ENCODE peak calls at places on chromosomes 6 and 20, in nine cellular contexts. One of them, this sample, is unnamed.

GRCh38 chr6:51394061-51394460 is 575.4 kb downstream of the TFAP2B start:
- DNase-seq in BE2C: no peak
- DNase-seq in esophagus squamous epithelium: no peak
- DNase-seq in HL-60: no peak
- DNase-seq in CD8-positive, alpha-beta T cell: no peak
- DNase-seq in neural progenitor cell: no peak
- DNase-seq in cardiac muscle cell: no peak
- DNase-seq in cardiac fibroblast: no peak
- DNase-seq in foreskin fibroblast: no peak
- DNase-seq in this sample: no peak

GRCh38 chr20:44615876-44616603 is 33.7 kb downstream of the PKIG start:
- DNase-seq in HL-60: no peak
- DNase-seq in neural progenitor cell: no peak
- DNase-seq in BE2C: no peak
- DNase-seq in cardiac fibroblast: no peak
- DNase-seq in foreskin fibroblast: no peak
- DNase-seq in cardiac muscle cell: no peak
- DNase-seq in CD8-positive, alpha-beta T cell: no peak
- DNase-seq in esophagus squamous epithelium: no peak
- DNase-seq in this sample: no peak

GRCh38 chr6:156780117-156780641 is 3.0 kb downstream of the ARID1B start:
- DNase-seq in CD8-positive, alpha-beta T cell: peak
- DNase-seq in cardiac fibroblast: peak
- DNase-seq in esophagus squamous epithelium: no peak
- DNase-seq in foreskin fibroblast: peak
- DNase-seq in HL-60: peak
- DNase-seq in cardiac muscle cell: peak
- DNase-seq in BE2C: peak
- DNase-seq in neural progenitor cell: peak
- DNase-seq in this sample: peak

GRCh38 chr20:2279245-2279779 is 16.5 kb upstream of the TGM3 start:
- DNase-seq in cardiac fibroblast: peak
- DNase-seq in esophagus squamous epithelium: no peak
- DNase-seq in cardiac muscle cell: no peak
- DNase-seq in neural progenitor cell: no peak
- DNase-seq in BE2C: no peak
- DNase-seq in HL-60: no peak
- DNase-seq in CD8-positive, alpha-beta T cell: no peak
- DNase-seq in foreskin fibroblast: no peak
- DNase-seq in this sample: no peak

GRCh38 chr6:45643136-45643535 is 265.4 kb upstream of the SUPT3H start:
- DNase-seq in cardiac fibroblast: peak
- DNase-seq in cardiac muscle cell: no peak
- DNase-seq in HL-60: no peak
- DNase-seq in foreskin fibroblast: no peak
- DNase-seq in neural progenitor cell: no peak
- DNase-seq in esophagus squamous epithelium: no peak
- DNase-seq in BE2C: no peak
- DNase-seq in CD8-positive, alpha-beta T cell: no peak
- DNase-seq in this sample: no peak

GRCh38 chr6:150756170-150756569 is 109.3 kb upstream of the MTHFD1L start:
- DNase-seq in BE2C: no peak
- DNase-seq in esophagus squamous epithelium: no peak
- DNase-seq in foreskin fibroblast: no peak
- DNase-seq in cardiac fibroblast: no peak
- DNase-seq in HL-60: no peak
- DNase-seq in CD8-positive, alpha-beta T cell: no peak
- DNase-seq in neural progenitor cell: no peak
- DNase-seq in cardiac muscle cell: no peak
- DNase-seq in this sample: no peak

GRCh38 chr6:97465877-97466710 is 183.1 kb upstream of the MMS22L start:
- DNase-seq in CD8-positive, alpha-beta T cell: no peak
- DNase-seq in cardiac fibroblast: no peak
- DNase-seq in foreskin fibroblast: no peak
- DNase-seq in HL-60: no peak
- DNase-seq in esophagus squamous epithelium: no peak
- DNase-seq in cardiac muscle cell: peak
- DNase-seq in neural progenitor cell: peak
- DNase-seq in BE2C: no peak
- DNase-seq in this sample: no peak

GRCh38 chr6:82957171-82957894 is 108.3 kb downstream of the UBE3D start:
- DNase-seq in foreskin fibroblast: peak
- DNase-seq in BE2C: no peak
- DNase-seq in HL-60: no peak
- DNase-seq in esophagus squamous epithelium: no peak
- DNase-seq in cardiac muscle cell: no peak
- DNase-seq in cardiac fibroblast: no peak
- DNase-seq in neural progenitor cell: no peak
- DNase-seq in CD8-positive, alpha-beta T cell: no peak
- DNase-seq in this sample: no peak

GRCh38 chr20:23782366-23782983 is 31.7 kb upstream of the CST1 start:
- DNase-seq in neural progenitor cell: peak
- DNase-seq in HL-60: peak
- DNase-seq in cardiac muscle cell: peak
- DNase-seq in foreskin fibroblast: peak
- DNase-seq in CD8-positive, alpha-beta T cell: no peak
- DNase-seq in BE2C: no peak
- DNase-seq in esophagus squamous epithelium: no peak
- DNase-seq in cardiac fibroblast: peak
- DNase-seq in this sample: no peak

GRCh38 chr6:1290805-1291204 is 21.1 kb upstream of the FOXQ1 start:
- DNase-seq in cardiac fibroblast: no peak
- DNase-seq in foreskin fibroblast: no peak
- DNase-seq in CD8-positive, alpha-beta T cell: no peak
- DNase-seq in HL-60: no peak
- DNase-seq in cardiac muscle cell: no peak
- DNase-seq in BE2C: no peak
- DNase-seq in esophagus squamous epithelium: no peak
- DNase-seq in neural progenitor cell: no peak
- DNase-seq in this sample: no peak

GRCh38 chr6:1291381-1291780 is 20.5 kb upstream of the FOXQ1 start:
- DNase-seq in esophagus squamous epithelium: no peak
- DNase-seq in CD8-positive, alpha-beta T cell: no peak
- DNase-seq in foreskin fibroblast: no peak
- DNase-seq in HL-60: no peak
- DNase-seq in BE2C: no peak
- DNase-seq in neural progenitor cell: no peak
- DNase-seq in cardiac muscle cell: no peak
- DNase-seq in cardiac fibroblast: no peak
- DNase-seq in this sample: no peak

GRCh38 chr6:1285589-1286340 is 26.1 kb upstream of the FOXQ1 start:
- DNase-seq in cardiac fibroblast: peak
- DNase-seq in BE2C: no peak
- DNase-seq in cardiac muscle cell: no peak
- DNase-seq in CD8-positive, alpha-beta T cell: no peak
- DNase-seq in neural progenitor cell: no peak
- DNase-seq in HL-60: peak
- DNase-seq in esophagus squamous epithelium: no peak
- DNase-seq in foreskin fibroblast: peak
- DNase-seq in this sample: peak

GRCh38 chr6:1283486-1283885 is 28.4 kb upstream of the FOXQ1 start:
- DNase-seq in BE2C: no peak
- DNase-seq in cardiac fibroblast: no peak
- DNase-seq in CD8-positive, alpha-beta T cell: no peak
- DNase-seq in foreskin fibroblast: no peak
- DNase-seq in neural progenitor cell: no peak
- DNase-seq in HL-60: no peak
- DNase-seq in esophagus squamous epithelium: no peak
- DNase-seq in cardiac muscle cell: no peak
- DNase-seq in this sample: no peak

GRCh38 chr6:1286972-1287600 is 24.8 kb upstream of the FOXQ1 start:
- DNase-seq in foreskin fibroblast: peak
- DNase-seq in HL-60: peak
- DNase-seq in BE2C: no peak
- DNase-seq in esophagus squamous epithelium: no peak
- DNase-seq in cardiac fibroblast: peak
- DNase-seq in neural progenitor cell: no peak
- DNase-seq in cardiac muscle cell: no peak
- DNase-seq in CD8-positive, alpha-beta T cell: no peak
- DNase-seq in this sample: peak
- TF ChIP-seq CTCF in foreskin fibroblast: no peak
- TF ChIP-seq CTCF in HL-60: no peak
- TF ChIP-seq CTCF in BE2C: no peak
- TF ChIP-seq CTCF in esophagus squamous epithelium: no peak
- TF ChIP-seq CTCF in cardiac fibroblast: no peak
- TF ChIP-seq CTCF in neural progenitor cell: no peak
- TF ChIP-seq CTCF in cardiac muscle cell: no peak
- TF ChIP-seq CTCF in CD8-positive, alpha-beta T cell: no peak
- TF ChIP-seq CTCF in this sample: no peak

DNA sequence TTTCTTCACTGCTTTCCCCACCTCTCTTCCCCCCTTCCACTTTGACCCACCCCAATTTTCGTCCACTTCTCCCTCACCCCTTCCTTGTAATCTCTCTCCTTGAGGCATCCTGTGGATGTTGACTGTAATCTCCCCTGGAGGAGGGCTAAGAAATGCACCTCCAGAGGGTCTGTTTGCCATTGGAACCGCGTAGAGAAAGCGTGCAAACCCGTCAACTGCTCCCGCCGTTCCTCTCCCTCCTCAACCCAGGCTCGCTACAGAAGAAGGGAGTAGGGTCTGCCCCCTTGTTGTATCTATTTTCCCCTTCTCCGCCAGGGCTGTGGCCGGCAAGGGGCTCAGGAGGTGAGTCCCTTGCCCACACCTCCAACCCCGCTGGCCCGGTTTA is 502 bp upstream of the HTR1E start:
- DNase-seq in cardiac fibroblast: no peak
- DNase-seq in neural progenitor cell: peak
- DNase-seq in HL-60: no peak
- DNase-seq in BE2C: peak
- DNase-seq in CD8-positive, alpha-beta T cell: no peak
- DNase-seq in esophagus squamous epithelium: no peak
- DNase-seq in foreskin fibroblast: no peak
- DNase-seq in cardiac muscle cell: no peak
- DNase-seq in this sample: no peak
- H3K4me3 ChIP-seq in cardiac fibroblast: no peak
- H3K4me3 ChIP-seq in neural progenitor cell: peak
- H3K4me3 ChIP-seq in HL-60: no peak
- H3K4me3 ChIP-seq in BE2C: peak
- H3K4me3 ChIP-seq in CD8-positive, alpha-beta T cell: no peak
- H3K4me3 ChIP-seq in esophagus squamous epithelium: peak
- H3K4me3 ChIP-seq in foreskin fibroblast: no peak
- H3K4me3 ChIP-seq in cardiac muscle cell: peak
- H3K4me3 ChIP-seq in this sample: peak

GRCh38 chr20:8019178-8019997 is at the start of gene TMX4:
- DNase-seq in foreskin fibroblast: peak
- DNase-seq in BE2C: peak
- DNase-seq in cardiac fibroblast: peak
- DNase-seq in esophagus squamous epithelium: peak
- DNase-seq in HL-60: peak
- DNase-seq in neural progenitor cell: peak
- DNase-seq in cardiac muscle cell: peak
- DNase-seq in CD8-positive, alpha-beta T cell: peak
- DNase-seq in this sample: peak
- TF ChIP-seq CTCF in foreskin fibroblast: peak
- TF ChIP-seq CTCF in BE2C: peak
- TF ChIP-seq CTCF in cardiac fibroblast: peak
- TF ChIP-seq CTCF in esophagus squamous epithelium: peak
- TF ChIP-seq CTCF in HL-60: peak
- TF ChIP-seq CTCF in neural progenitor cell: peak
- TF ChIP-seq CTCF in cardiac muscle cell: peak
- TF ChIP-seq CTCF in CD8-positive, alpha-beta T cell: no peak
- TF ChIP-seq CTCF in this sample: peak

GRCh38 chr6:10417681-10418104 is 2.8 kb upstream of the TFAP2A start:
- DNase-seq in BE2C: no peak
- DNase-seq in neural progenitor cell: peak
- DNase-seq in cardiac fibroblast: no peak
- DNase-seq in foreskin fibroblast: no peak
- DNase-seq in esophagus squamous epithelium: no peak
- DNase-seq in cardiac muscle cell: no peak
- DNase-seq in HL-60: no peak
- DNase-seq in CD8-positive, alpha-beta T cell: no peak
- DNase-seq in this sample: no peak
- H3K4me3 ChIP-seq in BE2C: no peak
- H3K4me3 ChIP-seq in neural progenitor cell: peak
- H3K4me3 ChIP-seq in cardiac fibroblast: no peak
- H3K4me3 ChIP-seq in foreskin fibroblast: no peak
- H3K4me3 ChIP-seq in esophagus squamous epithelium: peak
- H3K4me3 ChIP-seq in cardiac muscle cell: no peak
- H3K4me3 ChIP-seq in HL-60: no peak
- H3K4me3 ChIP-seq in CD8-positive, alpha-beta T cell: no peak
- H3K4me3 ChIP-seq in this sample: no peak

GRCh38 chr20:20897922-20898321 is 185.5 kb upstream of the RALGAPA2 start:
- DNase-seq in HL-60: no peak
- DNase-seq in foreskin fibroblast: no peak
- DNase-seq in CD8-positive, alpha-beta T cell: no peak
- DNase-seq in neural progenitor cell: peak
- DNase-seq in esophagus squamous epithelium: no peak
- DNase-seq in cardiac fibroblast: no peak
- DNase-seq in cardiac muscle cell: no peak
- DNase-seq in BE2C: no peak
- DNase-seq in this sample: no peak
- TF ChIP-seq CTCF in HL-60: no peak
- TF ChIP-seq CTCF in foreskin fibroblast: no peak
- TF ChIP-seq CTCF in CD8-positive, alpha-beta T cell: no peak
- TF ChIP-seq CTCF in neural progenitor cell: no peak
- TF ChIP-seq CTCF in esophagus squamous epithelium: no peak
- TF ChIP-seq CTCF in cardiac fibroblast: no peak
- TF ChIP-seq CTCF in cardiac muscle cell: no peak
- TF ChIP-seq CTCF in BE2C: no peak
- TF ChIP-seq CTCF in this sample: no peak

GRCh38 chr6:125099211-125100017 is 54.2 kb upstream of the TPD52L1 start:
- DNase-seq in HL-60: no peak
- DNase-seq in esophagus squamous epithelium: no peak
- DNase-seq in CD8-positive, alpha-beta T cell: no peak
- DNase-seq in cardiac muscle cell: peak
- DNase-seq in cardiac fibroblast: peak
- DNase-seq in neural progenitor cell: peak
- DNase-seq in BE2C: peak
- DNase-seq in foreskin fibroblast: peak
- DNase-seq in this sample: no peak
- H3K4me3 ChIP-seq in HL-60: peak
- H3K4me3 ChIP-seq in esophagus squamous epithelium: peak
- H3K4me3 ChIP-seq in CD8-positive, alpha-beta T cell: peak
- H3K4me3 ChIP-seq in cardiac muscle cell: peak
- H3K4me3 ChIP-seq in cardiac fibroblast: peak
- H3K4me3 ChIP-seq in neural progenitor cell: peak
- H3K4me3 ChIP-seq in BE2C: peak
- H3K4me3 ChIP-seq in foreskin fibroblast: peak
- H3K4me3 ChIP-seq in this sample: peak